ENCODE peak calls at places on chromosomes 12 and 14, in four cellular contexts. S is uterus, M is tibial artery, Y is lower lobe of right lung. B is an unnamed sample.

GRCh38 chr12:25347716-25348261 is 97.1 kb upstream of the KRAS start:
- DNase-seq in S (no peak), Y (no peak), M (no peak), B (no peak)

GRCh38 chr12:79206871-79207270 is 342.3 kb downstream of the SYT1 start:
- DNase-seq in S (no peak), M (no peak), Y (no peak), B (peak)

GRCh38 chr12:48882325-48882687 is 16.6 kb upstream of the RND1 start:
- DNase-seq in M (no peak), S (no peak), Y (no peak), B (no peak)

GRCh38 chr12:4116251-4117111 is 157.1 kb upstream of the CCND2 start:
- DNase-seq in M (no peak), Y (no peak), S (no peak), B (peak)

GRCh38 chr14:39302124-39302810 is 68.6 kb downstream of the MIA2 start:
- DNase-seq in Y (no peak), S (no peak), M (no peak), B (no peak)

GRCh38 chr14:76405627-76406026 is 29.7 kb downstream of the ESRRB start:
- DNase-seq in Y (no peak), M (no peak), S (no peak), B (no peak)

GRCh38 chr12:115873416-115874082 is 403.9 kb downstream of the MED13L start:
- DNase-seq in M (no peak), Y (no peak), S (no peak), B (no peak)

GRCh38 chr12:53451661-53452158 is at the start of gene PCBP2:
- DNase-seq in Y (peak), M (peak), S (peak), B (peak)

GRCh38 chr14:26773906-26774593 is 176.2 kb upstream of the NOVA1 start:
- DNase-seq in M (no peak), S (no peak), Y (no peak), B (peak)

GRCh38 chr12:46944104-46944503 is 118.3 kb upstream of the SLC38A4 start:
- DNase-seq in M (no peak), S (no peak), Y (no peak), B (peak)

GRCh38 chr14:21308132-21308478 is 28.2 kb downstream of the RPGRIP1 start:
- DNase-seq in Y (no peak), S (no peak), M (no peak), B (no peak)

GRCh38 chr14:61388173-61388975 is 67.0 kb downstream of the PRKCH start:
- DNase-seq in Y (no peak), S (no peak), M (no peak), B (peak)

GRCh38 chr14:94066089-94066676 is 14.8 kb downstream of the DDX24 start:
- DNase-seq in M (no peak), S (no peak), Y (no peak), B (peak)

GRCh38 chr12:114690267-114691135 is 6.5 kb upstream of the TBX3 start:
- DNase-seq in S (no peak), M (no peak), Y (no peak), B (no peak)

GRCh38 chr12:109920266-109920780 is 20.2 kb downstream of the TCHP start:
- DNase-seq in Y (no peak), S (no peak), M (no peak), B (no peak)
- TF ChIP-seq CTCF in Y (no peak), S (no peak), M (no peak), B (no peak)

GRCh38 chr12:55499810-55500252 is 7.7 kb downstream of the OR6C68 start:
- DNase-seq in S (no peak), Y (no peak), M (no peak), B (no peak)

GRCh38 chr12:55495490-55495889 is 3.3 kb downstream of the OR6C68 start:
- DNase-seq in M (no peak), Y (no peak), S (no peak), B (no peak)

DNA sequence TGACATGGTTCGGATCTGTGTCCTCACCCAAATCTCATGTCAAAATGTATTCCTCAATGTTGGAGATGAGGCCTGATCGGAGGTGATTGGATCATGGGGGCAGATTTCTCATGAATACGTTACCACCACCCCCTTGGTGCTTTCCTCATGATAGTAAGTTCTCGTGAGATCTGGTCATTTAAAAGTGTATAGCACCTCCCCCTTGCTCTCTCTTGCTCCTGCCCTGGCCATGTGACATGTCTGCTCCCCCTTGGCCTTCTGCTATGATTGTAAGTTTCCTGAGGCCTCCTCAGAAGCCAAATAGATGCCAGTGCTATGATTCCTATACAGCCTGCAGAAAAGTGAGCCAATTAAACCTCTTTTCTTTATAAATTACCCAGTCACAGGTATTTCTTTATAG is 7.1 kb downstream of the OR6C68 start:
- DNase-seq in Y (no peak), M (no peak), S (no peak), B (no peak)
- H3K27ac ChIP-seq in Y (no peak), M (no peak), S (no peak), B (no peak)

DNA sequence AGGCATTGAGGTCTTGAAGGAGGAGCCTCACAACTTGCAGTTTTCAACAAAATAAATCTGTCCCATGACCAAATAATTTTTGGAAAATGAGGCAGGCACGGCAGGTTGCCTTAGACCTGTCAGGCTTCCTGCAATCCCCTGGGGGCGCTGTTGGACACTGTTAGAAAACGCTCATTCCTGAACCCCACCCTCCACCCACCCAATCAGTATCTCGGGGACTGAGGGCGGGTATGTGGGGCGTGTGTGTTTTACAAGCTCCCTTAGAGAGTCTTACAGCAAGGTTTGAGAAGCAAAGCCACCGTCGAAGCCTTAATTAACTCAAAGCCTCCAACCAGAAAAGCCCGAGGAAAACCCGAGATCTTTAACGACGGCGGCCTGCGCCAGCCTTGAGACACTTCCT is 122.8 kb downstream of the GLT1D1 start:
- DNase-seq in M (no peak), Y (peak), S (no peak), B (no peak)
- TF ChIP-seq CTCF in M (no peak), Y (peak), S (no peak), B (no peak)

DNA sequence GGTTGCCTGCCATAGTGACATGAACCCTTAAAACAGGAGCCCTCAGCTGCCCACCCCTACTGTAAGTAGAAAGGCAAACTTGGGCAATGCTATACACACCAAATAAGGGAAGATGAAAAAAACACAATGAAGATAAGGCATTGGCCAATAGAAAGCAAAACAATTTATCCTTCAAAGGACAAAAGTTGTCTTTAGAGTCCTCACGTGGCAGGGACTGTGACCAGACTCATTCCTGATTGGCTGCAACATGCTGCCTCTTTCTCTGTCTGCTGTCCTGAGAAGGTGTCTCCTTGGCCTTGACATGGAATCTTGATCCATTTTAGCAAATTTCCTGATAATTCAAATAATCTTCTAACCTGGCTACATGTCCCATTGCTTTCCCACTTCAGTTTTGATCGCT is 131.9 kb downstream of the GPR135 start:
- DNase-seq in M (no peak), Y (no peak), S (no peak), B (no peak)
- H3K27ac ChIP-seq in M (peak), Y (peak), S (peak), B (no peak)

DNA sequence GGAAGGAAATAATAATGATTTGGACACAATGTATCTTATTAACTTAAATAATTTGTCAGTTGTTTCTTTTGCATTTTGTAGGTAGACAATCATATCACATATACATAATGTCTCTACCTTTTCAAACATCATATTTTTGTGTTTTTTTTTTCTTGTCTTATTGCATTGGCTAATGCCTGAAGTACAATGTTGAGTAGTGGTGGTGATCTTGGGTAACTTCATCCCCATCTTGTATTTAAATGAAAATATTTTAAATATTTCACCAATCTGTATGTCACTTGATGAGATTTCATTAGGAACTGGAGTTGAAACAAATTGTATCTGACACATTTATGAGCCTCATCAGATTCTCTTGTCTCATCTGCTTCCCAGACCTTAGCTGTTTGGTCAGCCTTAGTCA is 109.7 kb upstream of the LHX5 start:
- DNase-seq in M (no peak), S (no peak), Y (no peak), B (no peak)
- TF ChIP-seq CTCF in M (no peak), S (no peak), Y (no peak), B (no peak)

DNA sequence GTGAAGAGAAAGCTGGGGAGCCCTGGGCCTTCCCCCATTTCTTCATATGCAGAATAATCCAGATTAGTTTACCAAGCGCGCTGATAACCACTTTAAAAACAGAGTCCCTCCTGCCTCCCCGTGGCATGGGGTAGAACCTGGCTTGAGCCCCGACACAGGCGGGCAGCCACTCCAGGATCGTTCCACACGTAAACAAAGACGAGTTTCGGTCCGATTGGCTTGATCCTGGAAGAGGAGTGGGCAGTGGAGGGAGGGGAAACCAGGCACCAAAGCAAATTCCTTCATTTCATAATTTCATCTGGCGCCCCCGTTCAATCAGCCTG is 909 bp upstream of the GPRC5A start:
- DNase-seq in S (no peak), Y (no peak), M (peak), B (no peak)
- H3K27ac ChIP-seq in S (peak), Y (peak), M (peak), B (peak)

GRCh38 chr12:107891967-107892366 is 117.5 kb downstream of the ASCL4 start:
- DNase-seq in S (no peak), Y (no peak), M (no peak), B (no peak)
- TF ChIP-seq CTCF in S (no peak), Y (peak), M (no peak), B (no peak)

GRCh38 chr14:91274796-91275195 is 30.3 kb upstream of the GPR68 start:
- DNase-seq in Y (peak), S (no peak), M (no peak), B (no peak)
- H3K27ac ChIP-seq in Y (no peak), S (no peak), M (no peak), B (peak)

GRCh38 chr12:118357327-118358007 is 15.2 kb downstream of the TAOK3 start:
- DNase-seq in Y (no peak), M (no peak), S (no peak), B (no peak)
- TF ChIP-seq CTCF in Y (peak), M (no peak), S (no peak), B (no peak)

DNA sequence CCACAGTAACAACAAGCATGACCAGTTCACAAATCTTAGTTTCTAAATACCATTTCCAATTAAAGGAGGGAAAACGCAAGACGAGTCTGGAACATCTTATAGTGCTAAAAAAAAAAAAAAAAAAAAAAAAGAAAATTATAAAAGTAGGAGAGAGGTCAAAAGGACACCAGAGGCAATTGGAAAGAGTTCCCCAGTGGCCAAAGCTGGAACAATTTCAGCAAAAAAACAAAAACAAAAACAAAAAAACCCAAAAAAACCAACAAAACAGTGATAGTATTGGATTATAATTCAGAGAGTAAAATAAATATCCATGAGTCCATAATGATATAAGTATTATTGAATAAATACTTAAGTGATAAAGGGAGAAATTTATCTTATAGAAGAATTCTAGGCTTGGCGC is 10.3 kb upstream of the NAP1L1 start:
- DNase-seq in S (no peak), M (no peak), Y (no peak), B (no peak)
- H3K27ac ChIP-seq in S (no peak), M (no peak), Y (no peak), B (no peak)